ENCODE peak calls at places on chromosomes 5 and 9, in six cellular contexts. S is Peyer's patch, Z is stomach, T is fibroblast of pulmonary artery, W is brain microvascular endothelial cell, C is tibial artery. O is an unnamed sample.

GRCh38 chr9:116039312-116039711 is 114.3 kb upstream of the PAPPA start:
- DNase-seq in Z (no peak), W (no peak), C (no peak), T (no peak), S (no peak), O (no peak)

GRCh38 chr5:75018805-75019587 is 33.4 kb downstream of the GCNT4 start:
- DNase-seq in Z (no peak), C (no peak), T (no peak), S (no peak), W (no peak), O (no peak)

GRCh38 chr5:56200856-56201638 is 32.1 kb downstream of the ANKRD55 start:
- DNase-seq in T (peak), C (no peak), W (peak), Z (peak), S (peak), O (peak)

GRCh38 chr5:113204525-113205161 is 228.0 kb downstream of the DCP2 start:
- DNase-seq in T (peak), S (peak), W (peak), C (peak), Z (no peak), O (no peak)

GRCh38 chr9:4585135-4585534 is 77.0 kb upstream of the PLPP6 start:
- DNase-seq in Z (no peak), W (no peak), C (no peak), S (no peak), T (peak), O (no peak)

GRCh38 chr5:142426676-142427364 is 102.0 kb upstream of the SPRY4 start:
- DNase-seq in Z (no peak), C (no peak), W (peak), T (no peak), S (no peak), O (no peak)

GRCh38 chr5:56279979-56280378 is 46.8 kb upstream of the ANKRD55 start:
- DNase-seq in S (no peak), C (no peak), W (peak), Z (no peak), T (peak), O (no peak)

GRCh38 chr9:137189297-137190295 is 1.1 kb downstream of the SSNA1 start:
- DNase-seq in W (no peak), C (no peak), T (no peak), Z (peak), S (no peak), O (no peak)

GRCh38 chr5:37860206-37860605 is 20.4 kb upstream of the GDNF start:
- DNase-seq in S (no peak), C (no peak), W (no peak), Z (no peak), T (no peak), O (no peak)

GRCh38 chr5:72224946-72225427 is 95.1 kb downstream of the MRPS27 start:
- DNase-seq in W (peak), T (peak), C (no peak), S (no peak), Z (no peak), O (no peak)

GRCh38 chr5:57066921-57067914 is 106.6 kb upstream of the GPBP1 start:
- DNase-seq in C (no peak), Z (no peak), T (peak), S (no peak), W (no peak), O (no peak)

GRCh38 chr9:4768681-4769080 is 24.1 kb upstream of the RCL1 start:
- DNase-seq in Z (no peak), T (no peak), C (no peak), W (no peak), S (peak), O (no peak)

GRCh38 chr9:102514541-102514940 is 480.6 kb upstream of the CYLC2 start:
- DNase-seq in T (no peak), W (no peak), C (no peak), S (no peak), Z (peak), O (no peak)

GRCh38 chr5:1521671-1522600 is 1.8 kb downstream of the LPCAT1 start:
- DNase-seq in S (peak), Z (peak), W (peak), C (peak), T (peak), O (peak)

GRCh38 chr5:79157289-79157688 is 45.7 kb downstream of the BHMT start:
- DNase-seq in C (no peak), S (no peak), T (no peak), Z (no peak), W (no peak), O (no peak)

GRCh38 chr5:179304466-179304865 is 40.8 kb downstream of the ADAMTS2 start:
- DNase-seq in T (peak), W (peak), C (no peak), S (no peak), Z (no peak), O (no peak)

GRCh38 chr5:31894131-31894530 is 255.2 kb downstream of the PDZD2 start:
- DNase-seq in C (no peak), T (no peak), W (no peak), S (no peak), Z (no peak), O (no peak)

GRCh38 chr5:50968296-50969206 is 302.1 kb downstream of the PARP8 start:
- DNase-seq in C (no peak), Z (no peak), S (no peak), T (no peak), W (no peak), O (no peak)

GRCh38 chr5:75847561-75848021 is 130.4 kb upstream of the POC5 start:
- DNase-seq in T (no peak), Z (no peak), C (no peak), W (no peak), S (no peak), O (no peak)

GRCh38 chr9:72203205-72203803 is 54.1 kb downstream of the GDA start:
- DNase-seq in C (no peak), S (no peak), W (peak), Z (no peak), T (peak), O (no peak)

GRCh38 chr5:179801304-179802206 is 5.1 kb downstream of the MGAT4B start:
- DNase-seq in Z (peak), W (peak), T (peak), S (peak), C (peak), O (peak)

GRCh38 chr5:1892685-1893445 is 10.1 kb upstream of the IRX4 start:
- DNase-seq in S (no peak), T (no peak), C (no peak), W (no peak), Z (no peak), O (no peak)

GRCh38 chr9:113887436-113887835 is 11.3 kb downstream of the ZNF618 start:
- DNase-seq in T (no peak), Z (no peak), C (no peak), S (no peak), W (no peak), O (no peak)

GRCh38 chr5:143002459-143003327 is 232.5 kb downstream of the ARHGAP26 start:
- DNase-seq in W (peak), C (no peak), S (peak), T (peak), Z (peak), O (peak)

GRCh38 chr9:136944094-136944518 is 432 bp downstream of the FBXW5 start:
- DNase-seq in T (peak), W (no peak), Z (peak), S (no peak), C (no peak), O (no peak)

GRCh38 chr5:112957970-112958773 is 18.4 kb upstream of the DCP2 start:
- DNase-seq in T (peak), Z (peak), C (peak), S (peak), W (peak), O (peak)

GRCh38 chr5:133849116-133849515 is 119.3 kb downstream of the C5orf15 start:
- DNase-seq in C (peak), S (no peak), T (no peak), Z (peak), W (no peak), O (no peak)

GRCh38 chr9:99023831-99024230 is 80.1 kb downstream of the COL15A1 start:
- DNase-seq in W (peak), S (no peak), Z (no peak), T (peak), C (peak), O (no peak)

GRCh38 chr9:114233806-114234205 is 78.5 kb downstream of the COL27A1 start:
- DNase-seq in T (no peak), S (no peak), Z (no peak), C (peak), W (no peak), O (peak)

GRCh38 chr5:52867809-52868208 is 80.1 kb downstream of the ITGA1 start:
- DNase-seq in C (peak), T (peak), W (peak), Z (no peak), S (no peak), O (no peak)

GRCh38 chr9:85586684-85587083 is 155.1 kb downstream of the AGTPBP1 start:
- DNase-seq in T (no peak), Z (no peak), W (no peak), S (no peak), C (no peak), O (no peak)

GRCh38 chr9:121821326-121821725 is 169.9 kb downstream of the DAB2IP start:
- DNase-seq in T (no peak), Z (no peak), C (no peak), W (no peak), S (peak), O (no peak)

GRCh38 chr5:111016801-111017200 is 54.7 kb upstream of the TSLP start:
- DNase-seq in S (no peak), W (peak), Z (no peak), C (no peak), T (peak), O (no peak)

GRCh38 chr5:16894236-16895057 is 41.6 kb downstream of the MYO10 start:
- DNase-seq in C (no peak), S (peak), T (peak), Z (peak), W (peak), O (peak)

GRCh38 chr5:138565100-138565821 is 9.9 kb downstream of the HSPA9 start:
- DNase-seq in W (no peak), Z (no peak), S (no peak), C (no peak), T (no peak), O (no peak)

GRCh38 chr9:127360829-127361228 is 36.1 kb upstream of the SLC2A8 start:
- DNase-seq in S (peak), T (peak), W (peak), Z (peak), C (no peak), O (no peak)

GRCh38 chr9:15144567-15145174 is 162.3 kb downstream of the TTC39B start:
- DNase-seq in T (no peak), S (no peak), C (no peak), W (no peak), Z (no peak), O (no peak)

GRCh38 chr5:172855597-172856292 is 21.7 kb downstream of the ERGIC1 start:
- DNase-seq in T (no peak), C (peak), S (no peak), Z (peak), W (no peak), O (no peak)

GRCh38 chr5:173706700-173707099 is 90.2 kb upstream of the BOD1 start:
- DNase-seq in T (no peak), S (no peak), W (no peak), C (no peak), Z (no peak), O (no peak)

GRCh38 chr9:90128587-90129190 is 513.9 kb downstream of the DIRAS2 start:
- DNase-seq in Z (no peak), C (no peak), W (no peak), T (no peak), S (no peak), O (no peak)
- TF ChIP-seq CTCF in Z (no peak), C (no peak), W (no peak), T (no peak), S (no peak), O (no peak)

GRCh38 chr9:133821606-133822438 is 83.7 kb upstream of the SARDH start:
- DNase-seq in S (peak), C (no peak), T (no peak), W (no peak), Z (no peak), O (no peak)
- H3K4me3 ChIP-seq in S (no peak), C (no peak), T (no peak), W (no peak), Z (no peak), O (no peak)

GRCh38 chr5:135567661-135568060 is 11.1 kb downstream of the CXCL14 start:
- DNase-seq in S (no peak), Z (no peak), T (no peak), C (no peak), W (peak), O (no peak)

GRCh38 chr5:135568241-135568640 is 10.6 kb downstream of the CXCL14 start:
- DNase-seq in S (no peak), Z (no peak), W (no peak), T (no peak), C (no peak), O (no peak)

GRCh38 chr5:135565691-135566421 is 12.9 kb downstream of the CXCL14 start:
- DNase-seq in W (peak), S (peak), T (peak), C (peak), Z (peak), O (no peak)

GRCh38 chr5:135565256-135565655 is 13.5 kb downstream of the CXCL14 start:
- DNase-seq in W (no peak), T (no peak), S (no peak), C (no peak), Z (no peak), O (no peak)

DNA sequence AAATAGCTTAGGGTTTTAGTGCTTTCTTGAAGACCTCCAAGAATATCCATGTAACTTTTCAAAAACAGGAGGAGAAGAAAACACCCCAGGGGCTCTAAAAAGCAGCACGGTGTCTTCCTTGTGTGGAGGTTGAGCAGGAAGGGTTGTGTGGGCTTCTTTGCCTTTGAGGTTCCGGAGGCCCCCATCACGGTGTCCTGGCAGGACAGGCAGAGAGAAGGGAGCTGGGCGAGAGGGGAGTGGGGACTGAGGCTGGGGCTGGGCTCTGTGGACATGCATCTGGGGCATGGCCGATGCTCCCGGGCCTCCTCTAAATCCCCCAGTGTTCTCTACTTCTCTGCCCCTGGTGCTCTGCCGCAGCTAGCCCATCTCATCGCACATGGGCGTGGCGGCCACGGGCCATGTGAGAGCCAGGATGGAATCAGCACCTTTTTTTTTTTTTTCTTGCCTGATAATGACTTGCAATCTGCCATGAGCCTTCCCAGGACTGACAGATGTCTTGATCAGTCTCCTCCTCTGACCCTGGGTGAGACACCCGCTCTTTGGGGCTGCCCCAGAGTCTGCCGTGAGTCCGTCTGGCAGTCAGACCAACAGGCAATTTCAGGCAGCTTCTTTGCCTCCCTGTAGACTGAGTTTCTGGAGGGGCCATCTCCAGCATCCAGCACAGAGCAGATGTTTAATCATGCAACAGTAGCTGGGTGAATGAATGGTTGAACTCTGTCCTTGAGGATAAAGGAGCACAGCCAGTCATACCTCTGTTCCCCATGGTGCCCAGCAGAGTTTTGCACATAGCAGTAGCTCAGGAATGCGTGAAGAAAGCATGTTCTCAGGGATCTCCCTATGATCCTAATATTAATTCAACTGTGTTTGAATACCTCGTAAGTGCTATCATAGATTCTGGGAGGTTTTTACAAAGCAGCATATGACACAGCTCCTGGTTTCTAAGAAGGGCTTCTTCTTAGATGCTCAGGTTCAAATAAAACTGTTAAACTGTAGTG is 12.1 kb downstream of the CXCL14 start:
- DNase-seq in Z (no peak), T (no peak), W (no peak), C (no peak), S (no peak), O (no peak)
- TF ChIP-seq CTCF in Z (no peak), T (no peak), W (no peak), C (no peak), S (no peak), O (no peak)

GRCh38 chr5:150155258-150156032 is at the start of gene PDGFRB:
- DNase-seq in T (peak), C (peak), Z (peak), W (peak), S (peak), O (peak)
- H3K4me3 ChIP-seq in T (peak), C (peak), Z (peak), W (peak), S (peak), O (no peak)

DNA sequence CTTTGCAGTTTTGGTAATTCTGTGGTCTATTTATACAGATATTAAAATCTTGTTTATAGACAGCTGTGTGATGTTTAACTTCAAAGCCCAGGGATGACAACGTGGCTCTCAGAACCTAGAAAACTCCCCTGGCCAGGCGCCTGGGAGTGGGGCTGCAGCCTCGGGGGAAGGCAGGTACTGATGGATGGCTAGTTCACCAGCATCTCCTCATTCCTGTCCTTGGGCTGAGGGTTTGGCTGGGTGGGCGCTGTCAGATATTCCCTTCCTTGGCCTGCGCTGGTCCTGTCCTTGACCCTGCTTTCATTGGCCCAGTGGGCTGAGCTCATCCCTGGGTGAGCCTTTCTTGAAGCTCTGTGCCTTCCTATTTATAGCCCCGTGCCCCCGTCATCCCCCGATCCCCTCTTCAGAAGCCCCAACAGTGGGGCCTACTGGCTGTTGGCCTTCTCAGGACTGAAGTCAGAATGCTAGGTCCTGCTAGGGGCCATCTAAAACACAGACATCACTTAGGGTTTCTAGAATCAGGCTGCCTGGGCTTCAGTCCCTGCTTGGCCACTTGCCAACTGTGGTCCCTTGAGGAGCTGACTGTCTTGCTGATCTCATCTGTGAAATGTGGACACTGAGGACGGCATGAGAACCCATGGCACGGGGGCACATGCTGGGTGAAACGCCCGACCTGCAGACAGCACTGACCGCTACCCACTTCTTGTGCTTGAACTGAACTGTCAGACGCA is 20.9 kb downstream of the SH3GLB2 start:
- DNase-seq in Z (no peak), W (no peak), S (no peak), T (no peak), C (no peak), O (no peak)
- TF ChIP-seq CTCF in Z (no peak), W (no peak), S (no peak), T (no peak), C (no peak), O (no peak)

GRCh38 chr5:322942-323879 is 1.7 kb downstream of the AHRR start:
- DNase-seq in S (no peak), C (no peak), W (no peak), T (no peak), Z (no peak), O (peak)
- H3K4me3 ChIP-seq in S (no peak), C (no peak), W (peak), T (peak), Z (peak), O (no peak)

GRCh38 chr5:6216516-6217075 is 161.8 kb downstream of the MED10 start:
- DNase-seq in C (no peak), W (no peak), S (no peak), T (no peak), Z (no peak), O (no peak)

GRCh38 chr5:6220346-6221088 is 157.8 kb downstream of the MED10 start:
- DNase-seq in Z (no peak), T (no peak), S (no peak), C (no peak), W (no peak), O (no peak)

GRCh38 chr5:6218116-6218515 is 160.2 kb downstream of the MED10 start:
- DNase-seq in C (no peak), S (no peak), W (no peak), Z (no peak), T (no peak), O (no peak)

GRCh38 chr5:6215891-6216290 is 162.5 kb downstream of the MED10 start:
- DNase-seq in S (no peak), W (no peak), Z (no peak), T (no peak), C (no peak), O (no peak)

GRCh38 chr5:6218517-6218916 is 159.8 kb downstream of the MED10 start:
- DNase-seq in T (no peak), W (no peak), C (no peak), Z (no peak), S (no peak), O (no peak)
- TF ChIP-seq CTCF in T (no peak), W (no peak), C (no peak), Z (no peak), S (no peak), O (no peak)

GRCh38 chr9:88411471-88411870 is 23.2 kb downstream of the SPIN1 start:
- DNase-seq in S (no peak), T (no peak), C (no peak), W (no peak), Z (no peak), O (no peak)
- H3K4me3 ChIP-seq in S (no peak), T (no peak), C (no peak), W (no peak), Z (no peak), O (no peak)

GRCh38 chr5:169003721-169004481 is 297.0 kb downstream of the SLIT3 start:
- DNase-seq in W (no peak), C (peak), Z (peak), S (no peak), T (no peak), O (no peak)
- TF ChIP-seq CTCF in W (peak), C (peak), Z (peak), S (no peak), T (peak), O (no peak)

DNA sequence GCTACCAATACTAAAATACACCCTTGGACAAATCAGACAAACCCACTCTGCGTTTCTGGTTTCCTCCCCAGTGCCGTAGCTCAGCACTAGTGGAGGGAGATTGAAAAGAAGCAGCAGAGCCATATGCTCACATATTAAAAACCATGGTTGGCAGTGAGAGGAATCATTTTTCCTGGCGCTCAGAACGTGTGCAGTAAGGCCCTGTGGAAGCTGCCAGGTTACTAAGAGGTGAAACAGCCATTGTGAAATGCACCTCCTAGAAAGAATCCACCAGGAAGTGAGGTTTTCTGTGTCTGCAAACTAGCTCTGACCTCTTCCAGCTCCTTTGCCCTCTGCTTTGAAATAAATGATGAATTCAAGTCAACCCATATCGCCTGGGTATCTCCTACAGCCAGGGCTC is 177.2 kb downstream of the ERCC6L2 start:
- DNase-seq in W (no peak), C (no peak), S (no peak), T (no peak), Z (no peak), O (no peak)
- H3K4me3 ChIP-seq in W (no peak), C (no peak), S (no peak), T (no peak), Z (no peak), O (no peak)